ENCODE peak calls at places on chromosomes 16 and 17, in seven cellular contexts. J is CD8-positive, alpha-beta memory T cell; X is GM06990; Q is psoas muscle; E is H1; D is adipocyte; A is astrocyte. L is an unnamed sample.

GRCh38 chr17:57480438-57481196 is 224.3 kb downstream of the MSI2 start:
- DNase-seq in J (no peak), X (no peak), Q (no peak), E (no peak), D (peak; percentile 61), A (peak; percentile 93), L (no peak)

GRCh38 chr17:63433746-63434591 is 12.1 kb downstream of the CYB561 start:
- DNase-seq in J (no peak), X (no peak), Q (peak; percentile 87), E (no peak), D (peak; percentile 85), A (peak; percentile 93), L (peak; percentile 70)

GRCh38 chr17:3802461-3803307 is 1.7 kb upstream of the ITGAE start:
- DNase-seq in J (no peak), X (no peak), Q (peak; percentile 42), E (no peak), D (peak; percentile 84), A (peak; percentile 94), L (no peak)

GRCh38 chr17:7549401-7550055 is 670 bp downstream of the TNFSF12 start:
- DNase-seq in J (peak; percentile 53), X (no peak), Q (no peak), E (no peak), D (no peak), A (no peak), L (no peak)

GRCh38 chr16:85187002-85187401 is 74.7 kb upstream of the CIBAR2 start:
- DNase-seq in J (no peak), X (no peak), Q (peak; percentile 64), E (no peak), D (peak; percentile 62), A (peak; percentile 76), L (no peak)

GRCh38 chr16:78108451-78108850 is 9.0 kb downstream of the WWOX start:
- DNase-seq in J (no peak), X (no peak), Q (no peak), E (no peak), D (no peak), A (no peak), L (no peak)

GRCh38 chr16:68072038-68072695 is 13.0 kb upstream of the NFATC3 start:
- DNase-seq in J (no peak), X (no peak), Q (peak; percentile 69), E (no peak), D (peak; percentile 22), A (no peak), L (no peak)

GRCh38 chr17:14471052-14471451 is 170.2 kb downstream of the HS3ST3B1 start:
- DNase-seq in J (no peak), X (no peak), Q (no peak), E (no peak), D (peak; percentile 71), A (peak; percentile 25), L (no peak)

GRCh38 chr17:27540300-27541105 is 84.3 kb downstream of the KSR1 start:
- DNase-seq in J (no peak), X (no peak), Q (peak; percentile 83), E (no peak), D (peak; percentile 99), A (peak; percentile 100), L (peak; percentile 66)

GRCh38 chr17:74159226-74159840 is 44.1 kb upstream of the RPL38 start:
- DNase-seq in J (no peak), X (no peak), Q (no peak), E (no peak), D (no peak), A (no peak), L (no peak)

GRCh38 chr16:85584192-85584757 is 28.8 kb upstream of the GSE1 start:
- DNase-seq in J (no peak), X (no peak), Q (no peak), E (no peak), D (no peak), A (no peak), L (no peak)

GRCh38 chr16:1980026-1980769 is 1.1 kb downstream of the NOXO1 start:
- DNase-seq in J (no peak), X (no peak), Q (no peak), E (no peak), D (no peak), A (no peak), L (no peak)

GRCh38 chr17:28657756-28658155 is 4.0 kb downstream of the SDF2 start:
- DNase-seq in J (no peak), X (no peak), Q (no peak), E (no peak), D (no peak), A (no peak), L (no peak)

GRCh38 chr17:7914771-7915610 is 1.1 kb downstream of the RNF227 start:
- DNase-seq in J (no peak), X (no peak), Q (no peak), E (no peak), D (no peak), A (peak; percentile 32), L (no peak)

GRCh38 chr17:64328036-64328874 is 62.4 kb downstream of the PECAM1 start:
- DNase-seq in J (no peak), X (no peak), Q (no peak), E (no peak), D (no peak), A (no peak), L (no peak)

GRCh38 chr16:24568392-24568791 is 29.0 kb downstream of the RBBP6 start:
- DNase-seq in J (no peak), X (no peak), Q (no peak), E (no peak), D (peak; percentile 82), A (peak; percentile 6), L (no peak)

GRCh38 chr17:64125937-64126336 is 4.0 kb downstream of the ERN1 start:
- DNase-seq in J (no peak), X (no peak), Q (no peak), E (no peak), D (no peak), A (no peak), L (no peak)

GRCh38 chr17:82658796-82659452 is 10.7 kb upstream of the WDR45B start:
- DNase-seq in J (no peak), X (no peak), Q (no peak), E (no peak), D (no peak), A (no peak), L (no peak)

GRCh38 chr17:3335876-3336275 is 37.7 kb upstream of the OR3A1 start:
- DNase-seq in J (no peak), X (no peak), Q (no peak), E (no peak), D (no peak), A (no peak), L (no peak)

GRCh38 chr16:20883554-20884239 is 16.5 kb downstream of the DCUN1D3 start:
- DNase-seq in J (no peak), X (no peak), Q (no peak), E (no peak), D (no peak), A (no peak), L (no peak)

GRCh38 chr17:50380369-50381259 is 7.6 kb downstream of the EME1 start:
- DNase-seq in J (no peak), X (no peak), Q (no peak), E (no peak), D (peak; percentile 11), A (no peak), L (no peak)

GRCh38 chr17:82859431-82860403 is 19.9 kb upstream of the ZNF750 start:
- DNase-seq in J (peak; percentile 47), X (peak; percentile 76), Q (peak; percentile 59), E (no peak), D (peak; percentile 65), A (peak; percentile 79), L (no peak)

GRCh38 chr16:66551788-66552287 is 538 bp upstream of the CKLF start:
- DNase-seq in J (no peak), X (no peak), Q (no peak), E (no peak), D (no peak), A (no peak), L (no peak)

GRCh38 chr17:72111374-72111773 is 9.4 kb upstream of the SOX9 start:
- DNase-seq in J (no peak), X (no peak), Q (no peak), E (no peak), D (no peak), A (no peak), L (no peak)

GRCh38 chr17:72113751-72114150 is 7.1 kb upstream of the SOX9 start:
- DNase-seq in J (no peak), X (no peak), Q (no peak), E (no peak), D (no peak), A (no peak), L (no peak)

GRCh38 chr17:72107100-72107499 is 13.7 kb upstream of the SOX9 start:
- DNase-seq in J (no peak), X (no peak), Q (no peak), E (no peak), D (no peak), A (no peak), L (no peak)

GRCh38 chr17:72110953-72111339 is 9.9 kb upstream of the SOX9 start:
- DNase-seq in J (no peak), X (no peak), Q (no peak), E (no peak), D (no peak), A (no peak), L (no peak)

GRCh38 chr17:72110231-72110952 is 10.4 kb upstream of the SOX9 start:
- DNase-seq in J (no peak), X (no peak), Q (no peak), E (no peak), D (no peak), A (no peak), L (no peak)
- H3K27me3 ChIP-seq in J (no peaks in the 10 kb centered on the region), X (no peaks in the 10 kb centered on the region), Q (no peaks in the 10 kb centered on the region), E (peaks cover 2% of the 10 kb centered on the region), D (peaks cover 34% of the 10 kb centered on the region), A (peaks cover 2% of the 10 kb centered on the region), L (no peaks in the 10 kb centered on the region)

GRCh38 chr16:779561-779960 is 8.6 kb downstream of the RPUSD1 start:
- DNase-seq in J (no peak), X (no peak), Q (no peak), E (no peak), D (no peak), A (no peak), L (no peak)
- H3K36me3 ChIP-seq in J (no peaks in the 10 kb centered on the region), X (no peaks in the 10 kb centered on the region), Q (no peaks in the 10 kb centered on the region), E (no peaks in the 10 kb centered on the region), D (no peaks in the 10 kb centered on the region), A (no peaks in the 10 kb centered on the region), L (no peaks in the 10 kb centered on the region)

GRCh38 chr17:67174190-67174589 is 70.8 kb downstream of the HELZ start:
- DNase-seq in J (no peak), X (no peak), Q (no peak), E (no peak), D (no peak), A (no peak), L (no peak)
- H3K27me3 ChIP-seq in J (no peaks in the 10 kb centered on the region), X (no peaks in the 10 kb centered on the region), Q (no peaks in the 10 kb centered on the region), E (no peaks in the 10 kb centered on the region), D (no peaks in the 10 kb centered on the region), A (no peaks in the 10 kb centered on the region), L (no peaks in the 10 kb centered on the region)

DNA sequence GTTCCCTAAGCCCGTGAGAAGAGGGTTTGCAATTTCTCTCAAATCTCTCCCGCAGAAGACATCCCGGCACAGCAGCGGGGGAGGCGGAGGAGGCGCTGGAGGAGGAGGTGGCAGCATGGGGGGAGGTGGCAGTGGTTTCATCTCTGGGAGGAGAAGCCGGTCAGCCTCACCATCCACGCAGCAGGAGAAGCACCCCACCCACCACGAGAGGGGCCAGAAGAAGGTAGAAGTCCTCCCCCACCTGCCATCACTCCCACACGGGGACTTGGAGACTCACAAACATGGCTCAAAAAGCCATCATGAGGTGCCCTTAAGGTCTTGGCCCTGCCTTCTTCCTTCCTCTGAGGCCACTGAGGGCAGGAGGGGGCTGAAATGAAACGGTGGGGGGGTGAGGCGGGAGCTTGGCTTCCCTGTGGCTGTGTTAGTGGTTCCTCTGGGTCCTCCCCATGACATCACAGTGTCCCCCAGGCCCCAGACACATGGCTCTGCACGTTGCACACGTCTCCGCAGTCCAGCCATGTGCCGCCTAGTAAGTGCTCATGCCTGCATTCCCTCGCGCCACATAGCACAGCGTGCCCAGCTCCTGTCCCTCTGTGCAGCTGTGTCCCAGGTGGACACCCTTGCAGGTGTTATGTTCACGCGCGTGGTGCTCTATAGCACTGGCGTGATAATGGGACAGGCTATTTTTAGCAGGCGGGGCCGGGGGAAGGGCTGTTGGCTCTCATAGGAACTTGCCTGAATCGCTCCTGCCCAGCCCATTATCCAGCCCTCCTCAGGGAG is 6.9 kb downstream of the MLLT6 start:
- DNase-seq in J (no peak), X (no peak), Q (no peak), E (no peak), D (no peak), A (no peak), L (no peak)
- H3K36me3 ChIP-seq in J (peaks cover 88% of the 10 kb centered on the region), X (peaks cover 52% of the 10 kb centered on the region), Q (no peaks in the 10 kb centered on the region), E (no peaks in the 10 kb centered on the region), D (peaks cover 60% of the 10 kb centered on the region), A (peaks cover 3% of the 10 kb centered on the region), L (peaks cover 55% of the 10 kb centered on the region)